ENCODE peak calls at places on chromosomes 16 and 17, in five cellular contexts. K is endothelial cell; H is effector CD4-positive, alpha-beta T cell; V is A172; J is ELF-1. Z is an unnamed sample.

GRCh38 chr17:82685291-82685690 is 13.2 kb downstream of the RAB40B start:
- DNase-seq in K (no peak), H (no peak), V (no peak), J (no peak), Z (no peak)

GRCh38 chr16:4855804-4856203 is 8.5 kb downstream of the UBN1 start:
- DNase-seq in K (no peak), H (no peak), V (no peak), J (no peak), Z (no peak)

GRCh38 chr16:86758932-86759331 is 180.6 kb downstream of the FOXL1 start:
- DNase-seq in K (no peak), H (no peak), V (no peak), J (no peak), Z (no peak)

GRCh38 chr16:16992986-16993783 is 477.6 kb downstream of the XYLT1 start:
- DNase-seq in K (peak), H (peak), V (no peak), J (no peak), Z (no peak)

GRCh38 chr17:4187076-4187475 is 44.1 kb downstream of the CYB5D2 start:
- DNase-seq in K (no peak), H (no peak), V (no peak), J (peak), Z (no peak)

GRCh38 chr17:63405741-63406261 is 40.3 kb downstream of the CYB561 start:
- DNase-seq in K (no peak), H (no peak), V (peak), J (no peak), Z (no peak)

GRCh38 chr16:89322381-89323119 is 105.0 kb downstream of the ZNF778 start:
- DNase-seq in K (peak), H (no peak), V (peak), J (peak), Z (no peak)

GRCh38 chr16:75254359-75254837 is 3.0 kb upstream of the BCAR1 start:
- DNase-seq in K (no peak), H (no peak), V (peak), J (peak), Z (no peak)

GRCh38 chr16:59733321-59733720 is 999.2 kb upstream of the GOT2 start:
- DNase-seq in K (no peak), H (no peak), V (no peak), J (no peak), Z (no peak)

GRCh38 chr17:39759204-39759603 is 21.5 kb downstream of the GRB7 start:
- DNase-seq in K (no peak), H (no peak), V (no peak), J (no peak), Z (no peak)

GRCh38 chr16:67593288-67593687 is 31.0 kb downstream of the CTCF start:
- DNase-seq in K (no peak), H (no peak), V (no peak), J (no peak), Z (no peak)

GRCh38 chr16:75218256-75219076 is at the start of gene CTRB1:
- DNase-seq in K (no peak), H (no peak), V (no peak), J (no peak), Z (no peak)

GRCh38 chr16:50740747-50741146 is 1.1 kb upstream of the CYLD start:
- DNase-seq in K (no peak), H (no peak), V (peak), J (no peak), Z (no peak)

GRCh38 chr17:6463616-6464445 is 19.6 kb downstream of the PIMREG start:
- DNase-seq in K (no peak), H (no peak), V (no peak), J (no peak), Z (no peak)

GRCh38 chr16:72848759-72849664 is 198.9 kb downstream of the ZFHX3 start:
- DNase-seq in K (no peak), H (no peak), V (peak), J (peak), Z (no peak)

GRCh38 chr16:47970291-47970931 is 185.4 kb downstream of the ABCC12 start:
- DNase-seq in K (peak), H (no peak), V (peak), J (peak), Z (peak)

GRCh38 chr17:39863918-39864746 is at the start of gene IKZF3:
- DNase-seq in K (peak), H (peak), V (peak), J (peak), Z (peak)

GRCh38 chr16:51763072-51763658 is 612.1 kb upstream of the SALL1 start:
- DNase-seq in K (no peak), H (no peak), V (peak), J (peak), Z (no peak)

GRCh38 chr17:56739376-56739775 is 94.3 kb downstream of the C17orf67 start:
- DNase-seq in K (no peak), H (no peak), V (no peak), J (no peak), Z (no peak)

GRCh38 chr16:4465977-4466779 is 8.2 kb downstream of the NMRAL1 start:
- DNase-seq in K (no peak), H (peak), V (no peak), J (no peak), Z (no peak)

GRCh38 chr16:24758373-24758772 is 28.9 kb downstream of the TNRC6A start:
- DNase-seq in K (no peak), H (no peak), V (no peak), J (peak), Z (no peak)

GRCh38 chr16:30665830-30666190 is 7.6 kb downstream of the FBRS start:
- DNase-seq in K (no peak), H (no peak), V (no peak), J (no peak), Z (no peak)

GRCh38 chr16:69567031-69567680 is 1.4 kb downstream of the NFAT5 start:
- DNase-seq in K (peak), H (peak), V (peak), J (peak), Z (no peak)

GRCh38 chr16:67805718-67806427 is 487 bp downstream of the RANBP10 start:
- DNase-seq in K (peak), H (no peak), V (no peak), J (no peak), Z (no peak)

GRCh38 chr16:1771072-1771863 is at the start of gene NME3:
- DNase-seq in K (peak), H (peak), V (no peak), J (no peak), Z (no peak)

GRCh38 chr17:12549499-12549901 is 116.2 kb upstream of the MYOCD start:
- DNase-seq in K (no peak), H (no peak), V (no peak), J (peak), Z (no peak)

GRCh38 chr16:50534091-50534490 is 14.1 kb upstream of the NKD1 start:
- DNase-seq in K (no peak), H (no peak), V (no peak), J (no peak), Z (no peak)

GRCh38 chr16:1751946-1752345 is 19.4 kb downstream of the NME3 start:
- DNase-seq in K (no peak), H (no peak), V (no peak), J (no peak), Z (no peak)

GRCh38 chr17:69909389-69909788 is 165.6 kb upstream of the KCNJ16 start:
- DNase-seq in K (no peak), H (no peak), V (no peak), J (no peak), Z (no peak)

GRCh38 chr16:23694707-23695373 is 16.2 kb downstream of the PLK1 start:
- DNase-seq in K (peak), H (no peak), V (no peak), J (peak), Z (peak)

GRCh38 chr16:9176547-9177418 is 85.3 kb downstream of the HAPSTR1 start:
- DNase-seq in K (no peak), H (no peak), V (no peak), J (no peak), Z (no peak)

GRCh38 chr17:58336456-58337094 is 8.0 kb upstream of the TSPOAP1 start:
- DNase-seq in K (no peak), H (no peak), V (no peak), J (peak), Z (no peak)

GRCh38 chr16:22948058-22948602 is 134.2 kb downstream of the HS3ST2 start:
- DNase-seq in K (no peak), H (no peak), V (no peak), J (peak), Z (no peak)

GRCh38 chr16:19196871-19197270 is 28.8 kb downstream of the SYT17 start:
- DNase-seq in K (no peak), H (no peak), V (no peak), J (no peak), Z (no peak)

Z was measured in progenitor cell of endocrine pancreas.